ENCODE peak calls at places on chromosomes 1 and 21, in six cellular contexts. F is omental fat pad, V is RWPE1, S is mammary epithelial cell, A is thoracic aorta, T is nephron progenitor cell. Q is an unnamed sample.

GRCh38 chr1:247332901-247333361 is 1.3 kb upstream of the ZNF496 start:
- DNase-seq in F (no peak), A (no peak), T (no peak), V (peak), S (peak), Q (no peak)

GRCh38 chr1:94768046-94768445 is 52.1 kb upstream of the SLC44A3 start:
- DNase-seq in S (no peak), A (no peak), V (no peak), T (no peak), F (no peak), Q (no peak)

GRCh38 chr1:207202480-207202879 is 98.4 kb downstream of the C4BPA start:
- DNase-seq in A (no peak), V (no peak), S (no peak), T (no peak), F (no peak), Q (no peak)

GRCh38 chr21:36479415-36480402 is at the start of gene CLDN14:
- DNase-seq in F (no peak), A (no peak), V (no peak), S (no peak), T (no peak), Q (no peak)

GRCh38 chr1:37752583-37753471 is 12.1 kb downstream of the EPHA10 start:
- DNase-seq in T (peak), S (no peak), A (no peak), F (no peak), V (no peak), Q (peak)

GRCh38 chr1:46547481-46548383 is 3.7 kb downstream of the KNCN start:
- DNase-seq in S (peak), T (no peak), V (peak), A (no peak), F (no peak), Q (no peak)

GRCh38 chr1:27372808-27373690 is 1.6 kb downstream of the FCN3 start:
- DNase-seq in T (no peak), F (no peak), V (no peak), S (no peak), A (no peak), Q (no peak)

GRCh38 chr21:39954570-39954969 is 87.3 kb downstream of the PCP4 start:
- DNase-seq in A (no peak), V (no peak), T (no peak), F (no peak), S (no peak), Q (no peak)

GRCh38 chr21:37821791-37822450 is 94.3 kb downstream of the KCNJ6 start:
- DNase-seq in S (peak), T (no peak), V (peak), F (no peak), A (no peak), Q (no peak)

GRCh38 chr1:164033782-164034181 is 525.2 kb upstream of the PBX1 start:
- DNase-seq in F (no peak), S (no peak), T (no peak), A (no peak), V (no peak), Q (no peak)

GRCh38 chr1:227351443-227351842 is 33.2 kb upstream of the CDC42BPA start:
- DNase-seq in T (no peak), F (no peak), S (peak), V (peak), A (no peak), Q (no peak)

GRCh38 chr1:19345391-19345790 is 33.3 kb downstream of the SLC66A1 start:
- DNase-seq in V (no peak), S (no peak), T (no peak), F (no peak), A (no peak), Q (no peak)

GRCh38 chr1:247448107-247448778 is 9.7 kb downstream of the OR2B11 start:
- DNase-seq in T (peak), A (no peak), F (no peak), S (peak), V (peak), Q (peak)

GRCh38 chr1:1205769-1206375 is 520 bp downstream of the TNFRSF18 start:
- DNase-seq in F (no peak), T (no peak), V (no peak), A (no peak), S (no peak), Q (no peak)
- TF ChIP-seq CTCF in F (no peak), T (no peak), V (no peak), A (no peak), S (no peak), Q (no peak)

GRCh38 chr1:110768595-110768994 is 93.9 kb upstream of the KCNA3 start:
- DNase-seq in S (no peak), A (no peak), V (no peak), F (no peak), T (no peak), Q (no peak)

GRCh38 chr1:110763149-110763548 is 88.4 kb upstream of the KCNA3 start:
- DNase-seq in F (no peak), V (no peak), S (no peak), T (no peak), A (no peak), Q (no peak)

GRCh38 chr1:110765640-110766335 is 91.0 kb upstream of the KCNA3 start:
- DNase-seq in T (peak), V (peak), A (no peak), S (peak), F (no peak), Q (no peak)

GRCh38 chr1:110770832-110771231 is 96.1 kb upstream of the KCNA3 start:
- DNase-seq in V (no peak), A (no peak), F (no peak), T (no peak), S (no peak), Q (no peak)

DNA sequence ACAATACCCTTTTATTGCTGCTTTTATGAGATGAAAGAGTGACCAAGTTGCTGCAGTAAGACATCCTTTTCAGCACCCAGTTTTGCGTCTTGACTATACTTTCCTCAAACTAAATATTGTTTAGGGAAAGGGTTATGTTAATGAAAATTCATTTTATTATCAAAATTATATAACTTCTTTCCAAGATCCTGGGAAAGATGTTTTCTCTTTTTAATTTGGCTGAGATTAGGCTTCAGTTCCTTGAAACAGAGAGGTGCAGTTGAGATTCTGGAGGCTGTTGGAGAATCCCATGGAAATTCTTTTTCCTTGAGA is 91.6 kb upstream of the KCNA3 start:
- DNase-seq in T (no peak), A (no peak), V (no peak), S (no peak), F (no peak), Q (no peak)
- TF ChIP-seq CTCF in T (no peak), A (no peak), V (peak), S (no peak), F (no peak), Q (no peak)

GRCh38 chr1:36463404-36463772 is 796 bp downstream of the MRPS15 start:
- DNase-seq in A (no peak), V (no peak), F (no peak), S (peak), T (no peak), Q (no peak)

GRCh38 chr1:36455386-36455785 is 5.1 kb upstream of the OSCP1 start:
- DNase-seq in F (no peak), A (no peak), S (no peak), V (no peak), T (no peak), Q (no peak)

GRCh38 chr1:36457691-36458090 is 6.5 kb downstream of the MRPS15 start:
- DNase-seq in V (no peak), S (no peak), T (no peak), F (no peak), A (no peak), Q (no peak)

GRCh38 chr1:36456391-36456928 is 6.2 kb upstream of the OSCP1 start:
- DNase-seq in V (no peak), F (no peak), S (no peak), T (no peak), A (no peak), Q (no peak)

DNA sequence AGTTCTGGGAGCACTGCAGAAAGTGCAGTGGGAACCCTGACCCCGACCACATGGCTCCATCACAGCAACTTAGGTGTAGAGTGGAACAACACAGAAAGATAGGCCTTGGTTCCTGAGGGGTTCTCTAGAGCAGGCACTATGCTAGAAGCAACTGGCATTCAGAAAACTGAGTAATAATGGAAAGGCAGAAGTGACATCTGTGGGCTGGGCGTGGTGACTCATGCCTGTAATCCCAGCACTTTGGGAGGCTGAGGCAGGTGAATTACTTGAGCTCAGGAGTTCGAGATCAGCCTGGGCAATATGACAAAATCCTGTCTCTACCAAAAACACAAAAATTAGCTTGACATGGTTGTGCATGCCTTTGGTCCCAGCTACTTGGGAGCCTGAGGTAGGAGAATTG is 5.3 kb downstream of the MRPS15 start:
- DNase-seq in S (peak), F (no peak), T (no peak), V (no peak), A (no peak), Q (no peak)
- TF ChIP-seq CTCF in S (no peak), F (no peak), T (no peak), V (no peak), A (no peak), Q (no peak)

DNA sequence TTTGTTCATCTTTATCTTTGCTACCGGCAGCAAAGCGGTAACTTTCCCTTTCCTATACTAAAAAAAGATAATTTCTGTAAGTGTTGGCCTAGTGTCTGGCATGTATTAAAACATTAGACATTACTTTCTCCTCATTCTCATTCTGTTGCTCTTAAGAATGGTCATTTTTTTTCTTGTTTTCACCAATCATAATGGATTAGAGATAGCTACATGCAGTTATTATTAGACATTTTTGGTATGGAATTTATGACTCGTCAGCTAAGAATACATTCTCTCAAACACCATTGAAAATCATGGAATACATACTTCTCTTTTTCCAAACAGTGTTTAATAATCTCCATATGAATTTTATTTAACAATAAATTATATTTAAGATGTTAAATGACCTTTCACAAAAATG is 1154.6 kb downstream of the BRINP3 start:
- DNase-seq in F (no peak), V (no peak), A (no peak), T (no peak), S (no peak), Q (no peak)
- TF ChIP-seq CTCF in F (no peak), V (no peak), A (no peak), T (no peak), S (no peak), Q (no peak)

DNA sequence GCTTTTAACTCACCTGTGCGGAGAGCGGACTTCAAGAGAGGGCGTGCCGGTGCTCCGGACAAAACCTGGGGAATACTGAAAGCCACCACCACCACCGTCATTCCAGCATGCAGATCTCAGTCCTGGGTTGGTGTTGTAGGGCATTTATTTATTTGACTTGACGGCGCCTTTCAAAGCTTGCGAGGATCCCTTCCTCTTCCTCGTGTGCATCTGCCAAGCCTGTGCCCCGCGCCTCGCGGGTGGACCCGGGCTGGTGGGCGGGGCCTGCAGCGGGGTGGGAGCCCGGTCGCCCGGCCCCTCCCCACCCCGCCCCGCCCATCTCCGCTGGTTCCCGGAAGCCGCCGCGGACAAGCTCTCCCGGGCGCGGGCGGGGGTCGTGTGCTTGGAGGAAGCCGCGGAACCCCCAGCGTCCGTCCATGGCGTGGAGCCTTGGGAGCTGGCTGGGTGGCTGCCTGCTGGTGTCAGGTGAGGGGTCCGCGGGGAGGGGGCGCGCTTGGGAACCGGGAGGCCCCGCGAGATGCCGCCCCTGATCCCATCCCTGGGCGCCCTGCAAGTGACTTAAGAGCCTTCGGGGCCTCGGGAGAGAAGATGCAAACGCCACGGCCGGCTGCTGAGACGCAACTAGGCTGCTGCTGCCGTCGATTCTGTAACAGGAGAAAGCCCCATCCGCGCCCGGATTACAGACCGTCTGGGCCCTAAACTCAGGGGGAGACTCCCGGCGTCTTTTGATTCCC is at the start of gene IL10RB:
- DNase-seq in V (peak), T (peak), F (peak), A (peak), S (peak), Q (peak)
- TF ChIP-seq CTCF in V (no peak), T (no peak), F (no peak), A (no peak), S (no peak), Q (peak)

GRCh38 chr1:44653107-44653964 is 20.9 kb downstream of the TMEM53 start:
- DNase-seq in A (no peak), S (no peak), F (no peak), T (no peak), V (no peak), Q (no peak)

GRCh38 chr1:44659566-44659965 is 14.7 kb downstream of the TMEM53 start:
- DNase-seq in S (no peak), F (no peak), V (no peak), T (no peak), A (no peak), Q (no peak)

GRCh38 chr1:44652445-44653106 is 21.7 kb downstream of the TMEM53 start:
- DNase-seq in S (peak), A (no peak), V (peak), T (peak), F (peak), Q (peak)

GRCh38 chr1:44654621-44655187 is 19.6 kb downstream of the TMEM53 start:
- DNase-seq in T (no peak), S (no peak), V (no peak), F (no peak), A (no peak), Q (no peak)

GRCh38 chr1:44655609-44656008 is 18.7 kb downstream of the TMEM53 start:
- DNase-seq in S (no peak), F (no peak), A (no peak), V (no peak), T (no peak), Q (no peak)
- TF ChIP-seq CTCF in S (peak), F (no peak), A (peak), V (peak), T (peak), Q (peak)

GRCh38 chr1:1264868-1265272 is 8.8 kb downstream of the UBE2J2 start:
- DNase-seq in F (no peak), A (no peak), T (no peak), S (peak), V (peak), Q (no peak)
- TF ChIP-seq CTCF in F (no peak), A (no peak), T (peak), S (peak), V (no peak), Q (peak)

Q was measured in progenitor cell of endocrine pancreas.